ENCODE peak calls at places on chromosomes 5 and 9, in four cellular contexts. H is PC-3, R is uterus, K is transverse colon. F is an unnamed sample. For H3K4me1, the result is how much of the 10 kb centered on the place peaks cover.

GRCh38 chr5:14034991-14035390 is 90.5 kb upstream of the DNAH5 start:
- DNase-seq in R (no peak), H (no peak), K (no peak), F (no peak)

GRCh38 chr9:114117614-114117995 is 18.5 kb upstream of the KIF12 start:
- DNase-seq in R (no peak), H (no peak), K (no peak), F (no peak)

GRCh38 chr5:124446125-124446524 is 300.3 kb downstream of the ZNF608 start:
- DNase-seq in H (no peak), K (no peak), R (no peak), F (no peak)

GRCh38 chr9:113511047-113511521 is 47.6 kb downstream of the RGS3 start:
- DNase-seq in H (no peak), R (no peak), K (peak), F (no peak)

GRCh38 chr5:96433066-96433447 is at the start of gene PCSK1:
- DNase-seq in K (no peak), R (no peak), H (no peak), F (no peak)

GRCh38 chr9:36934478-36935065 is 99.5 kb downstream of the PAX5 start:
- DNase-seq in K (no peak), H (no peak), R (no peak), F (no peak)

GRCh38 chr5:52710972-52711596 is 76.6 kb upstream of the ITGA1 start:
- DNase-seq in H (no peak), R (no peak), K (no peak), F (no peak)

GRCh38 chr5:10695055-10695649 is 65.9 kb downstream of the DAP start:
- DNase-seq in R (peak), H (peak), K (peak), F (peak)

GRCh38 chr9:16689352-16689938 is 181.0 kb downstream of the BNC2 start:
- DNase-seq in H (peak), R (no peak), K (peak), F (peak)

GRCh38 chr5:345404-346195 is 24.1 kb downstream of the AHRR start:
- DNase-seq in K (no peak), H (no peak), R (no peak), F (no peak)

GRCh38 chr9:16828335-16829281 is 41.9 kb downstream of the BNC2 start:
- DNase-seq in H (peak), K (peak), R (peak), F (peak)

GRCh38 chr9:123784513-123784912 is 145.4 kb downstream of the DENND1A start:
- DNase-seq in K (no peak), H (no peak), R (no peak), F (no peak)

GRCh38 chr9:104972242-104972866 is 44.4 kb upstream of the ABCA1 start:
- DNase-seq in K (no peak), R (no peak), H (no peak), F (no peak)

GRCh38 chr5:133731951-133732350 is 119.6 kb upstream of the FSTL4 start:
- DNase-seq in K (no peak), R (no peak), H (no peak), F (no peak)

GRCh38 chr9:114608525-114608796 is 2.6 kb upstream of the TMEM268 start:
- DNase-seq in H (no peak), K (no peak), R (no peak), F (no peak)

GRCh38 chr5:95238560-95239325 is 46.2 kb downstream of the MCTP1 start:
- DNase-seq in H (peak), R (no peak), K (no peak), F (no peak)

GRCh38 chr9:98808879-98809278 is 1.4 kb downstream of the GALNT12 start:
- DNase-seq in H (peak), K (peak), R (no peak), F (no peak)

GRCh38 chr9:107794259-107794658 is 304.7 kb upstream of the KLF4 start:
- DNase-seq in K (peak), R (no peak), H (peak), F (no peak)

GRCh38 chr5:123091988-123092583 is 3.0 kb downstream of the PRDM6 start:
- DNase-seq in R (no peak), H (peak), K (no peak), F (no peak)

GRCh38 chr5:50667653-50668403 is 1.4 kb downstream of the PARP8 start:
- DNase-seq in H (no peak), R (peak), K (peak), F (peak)

GRCh38 chr9:119588874-119589560 is 219.8 kb upstream of the BRINP1 start:
- DNase-seq in H (no peak), R (no peak), K (no peak), F (no peak)

GRCh38 chr9:35771943-35772342 is 17.9 kb upstream of the MSMP start:
- DNase-seq in K (peak), R (no peak), H (peak), F (no peak)

GRCh38 chr5:73722224-73722623 is 96.2 kb downstream of the ARHGEF28 start:
- DNase-seq in H (no peak), K (no peak), R (no peak), F (no peak)

GRCh38 chr5:1888541-1889251 is 6.0 kb upstream of the IRX4 start:
- DNase-seq in K (no peak), H (no peak), R (no peak), F (no peak)

GRCh38 chr5:65482727-65483473 is 1.2 kb upstream of the ADAMTS6 start:
- DNase-seq in R (peak), K (no peak), H (peak), F (no peak)

GRCh38 chr9:105625088-105625487 is 37.2 kb upstream of the TAL2 start:
- DNase-seq in H (no peak), K (no peak), R (no peak), F (no peak)

GRCh38 chr9:112203536-112203935 is 28.4 kb upstream of the SUSD1 start:
- DNase-seq in R (no peak), K (no peak), H (peak), F (no peak)

GRCh38 chr9:82924243-82924605 is 138.7 kb downstream of the RASEF start:
- DNase-seq in R (no peak), H (no peak), K (no peak), F (no peak)

GRCh38 chr9:36847781-36848673 is 186.0 kb downstream of the PAX5 start:
- DNase-seq in R (no peak), K (no peak), H (no peak), F (no peak)

GRCh38 chr9:137893670-137894069 is 16.1 kb downstream of the CACNA1B start:
- DNase-seq in H (no peak), K (no peak), R (no peak), F (no peak)

GRCh38 chr5:59757442-59757841 is 136.1 kb downstream of the PDE4D start:
- DNase-seq in R (no peak), K (no peak), H (peak), F (no peak)

GRCh38 chr5:35194636-35195471 is 35.4 kb downstream of the PRLR start:
- DNase-seq in H (no peak), R (no peak), K (peak), F (no peak)

GRCh38 chr5:143413964-143414669 is 10.6 kb upstream of the NR3C1 start:
- DNase-seq in H (no peak), K (no peak), R (no peak), F (peak)

DNA sequence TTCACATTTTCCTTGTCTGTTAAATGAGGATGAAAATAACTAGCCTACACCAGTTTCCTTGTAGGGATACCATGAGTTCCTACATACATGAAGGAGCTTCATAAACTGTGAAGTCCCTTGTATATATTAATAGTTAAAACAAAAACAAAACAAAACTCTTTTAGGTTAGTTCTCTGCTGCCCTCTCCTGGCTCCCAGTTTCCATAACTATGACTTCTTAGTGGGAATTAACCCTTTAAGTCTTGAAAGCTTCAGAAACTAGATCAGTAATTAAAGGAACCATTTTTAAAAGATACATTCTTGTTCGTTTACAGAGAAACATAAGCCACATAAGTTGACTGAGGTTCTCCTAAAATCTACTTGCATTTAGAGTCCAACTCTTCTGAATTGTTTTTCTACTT is 500.0 kb upstream of the C9orf72 start:
- DNase-seq in K (no peak), H (peak), R (no peak), F (no peak)
- TF ChIP-seq CTCF in K (peak), H (peak), R (peak), F (peak)

DNA sequence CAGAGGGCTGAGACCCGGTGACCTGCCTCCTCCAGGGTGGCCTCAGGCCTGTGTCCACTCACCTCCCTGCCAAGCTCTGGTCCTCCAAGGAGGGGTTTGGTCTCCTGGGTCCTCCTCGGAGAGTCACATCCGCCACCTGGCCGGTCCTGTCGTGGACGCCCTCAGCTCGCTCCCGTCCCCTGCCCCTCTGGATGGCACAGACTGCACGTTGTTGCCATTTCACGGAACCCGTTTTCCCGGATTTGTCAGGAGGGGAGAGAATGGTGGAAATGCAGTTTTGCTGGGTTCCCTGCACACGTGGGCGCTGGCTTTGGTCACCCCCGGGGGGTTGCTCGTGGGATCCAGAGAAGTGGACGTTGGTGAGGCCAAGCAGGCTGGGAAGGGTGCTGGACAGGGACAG is 62.7 kb downstream of the RXRA start:
- DNase-seq in H (no peak), K (no peak), R (no peak), F (no peak)
- H3K4me1 ChIP-seq in H (under half), K (half or more), R (under half), F (half or more)

DNA sequence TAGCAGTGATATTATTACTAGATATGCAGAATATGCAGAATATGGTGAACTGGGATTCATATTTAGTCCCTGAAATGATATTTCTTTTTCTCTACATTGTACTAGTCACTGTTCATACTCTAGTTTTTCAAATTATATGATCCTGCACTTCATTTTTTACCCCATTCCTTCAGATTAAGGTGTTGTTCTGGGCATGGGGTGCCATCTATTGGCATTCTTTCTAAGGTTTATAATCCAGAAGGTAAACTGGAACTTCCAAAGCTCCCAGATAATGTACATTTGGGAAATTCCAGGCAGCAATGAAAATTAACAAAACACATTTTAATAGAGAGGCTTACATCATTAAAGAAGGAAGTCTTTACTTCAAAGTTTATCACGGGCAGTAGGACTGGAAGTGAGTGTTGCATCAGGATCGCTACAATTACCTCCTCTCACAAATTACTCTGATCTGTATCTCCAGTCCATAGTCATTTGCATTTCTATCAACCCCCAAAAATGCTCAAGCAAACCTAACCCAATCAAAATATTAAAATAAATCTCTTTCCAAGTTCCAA is 12.5 kb downstream of the RFX3 start:
- DNase-seq in K (no peak), H (no peak), R (no peak), F (no peak)
- TF ChIP-seq CTCF in K (no peak), H (no peak), R (no peak), F (no peak)

GRCh38 chr5:5708367-5708919 is 286.0 kb downstream of the ICE1 start:
- DNase-seq in K (no peak), R (no peak), H (no peak), F (no peak)
- H3K4me1 ChIP-seq in K (under half), R (under half), H (under half), F (under half)

DNA sequence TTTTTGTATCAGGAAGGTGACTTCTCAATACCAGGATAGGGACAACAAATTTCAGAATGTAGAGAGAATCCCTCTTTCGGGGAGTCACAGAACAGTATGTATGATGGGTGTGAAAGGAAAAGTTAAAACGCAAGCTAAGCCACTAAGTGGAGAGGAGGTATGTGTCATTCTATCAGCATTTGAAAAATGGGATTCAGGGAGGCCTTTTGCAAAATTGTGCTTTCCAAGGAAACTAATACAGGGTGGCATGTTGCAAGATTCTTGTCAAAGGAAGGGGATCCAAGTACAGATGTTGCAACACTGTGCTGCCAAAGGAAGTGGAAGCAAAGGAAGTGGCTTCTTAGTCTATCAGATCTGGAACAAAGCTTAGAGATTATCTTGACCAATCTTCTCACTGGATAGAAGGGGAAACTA is 12.6 kb upstream of the TNIP1 start:
- DNase-seq in H (peak), R (peak), K (no peak), F (no peak)
- TF ChIP-seq CTCF in H (no peak), R (no peak), K (no peak), F (no peak)

GRCh38 chr5:77867914-77868313 is 91.8 kb upstream of the TBCA start:
- DNase-seq in R (no peak), H (no peak), K (no peak), F (no peak)

GRCh38 chr5:77863181-77863580 is 87.0 kb upstream of the TBCA start:
- DNase-seq in K (no peak), R (no peak), H (no peak), F (no peak)

GRCh38 chr5:77866198-77866597 is 90.1 kb upstream of the TBCA start:
- DNase-seq in K (no peak), H (no peak), R (no peak), F (no peak)

GRCh38 chr5:77867194-77867691 is 91.1 kb upstream of the TBCA start:
- DNase-seq in R (no peak), H (peak), K (no peak), F (no peak)

GRCh38 chr5:77864997-77865396 is 88.9 kb upstream of the TBCA start:
- DNase-seq in H (no peak), K (no peak), R (no peak), F (no peak)
- H3K4me1 ChIP-seq in H (under half), K (under half), R (under half), F (under half)

F was measured in psoas muscle.